ENCODE peak calls at places on chromosomes 13 and 19, in five cellular contexts. Y is cardiac fibroblast, V is foreskin fibroblast, D is tibial nerve, C is activated B cell treated with CpG ODN at 0.5 μM for 24 hours. U is an unnamed sample.

GRCh38 chr13:104171132-104171531 is 1104.9 kb upstream of the SLC10A2 start:
- DNase-seq in Y (no peak), V (no peak), D (no peak), C (no peak), U (no peak)

GRCh38 chr13:110464547-110465343 is 96.8 kb downstream of the RAB20 start:
- DNase-seq in Y (no peak), V (no peak), D (no peak), C (no peak), U (no peak)

GRCh38 chr13:110726726-110727125 is 13.2 kb downstream of the ING1 start:
- DNase-seq in Y (no peak), V (no peak), D (no peak), C (no peak), U (no peak)

GRCh38 chr19:12784394-12784870 is 6.9 kb upstream of the JUNB start:
- DNase-seq in Y (no peak), V (peak), D (no peak), C (no peak), U (peak)

GRCh38 chr13:65825039-65825438 is 1405.1 kb downstream of the PCDH9 start:
- DNase-seq in Y (no peak), V (no peak), D (no peak), C (no peak), U (no peak)

GRCh38 chr19:46081928-46082727 is 41.3 kb upstream of the IGFL4 start:
- DNase-seq in Y (peak), V (peak), D (peak), C (no peak), U (peak)

GRCh38 chr19:13299838-13300237 is 149.6 kb downstream of the IER2 start:
- DNase-seq in Y (no peak), V (no peak), D (no peak), C (no peak), U (no peak)

GRCh38 chr13:33518442-33518841 is 232.9 kb upstream of the STARD13 start:
- DNase-seq in Y (no peak), V (no peak), D (no peak), C (no peak), U (no peak)

GRCh38 chr19:15260939-15261338 is 28.7 kb upstream of the EPHX3 start:
- DNase-seq in Y (no peak), V (peak), D (no peak), C (no peak), U (no peak)

GRCh38 chr13:52892925-52893324 is 44.5 kb upstream of the PCDH8 start:
- DNase-seq in Y (no peak), V (no peak), D (no peak), C (no peak), U (no peak)

GRCh38 chr13:99662678-99663077 is 161.4 kb downstream of the TM9SF2 start:
- DNase-seq in Y (no peak), V (no peak), D (no peak), C (no peak), U (no peak)

GRCh38 chr13:36891752-36892151 is 28.3 kb downstream of the SMAD9 start:
- DNase-seq in Y (peak), V (no peak), D (no peak), C (no peak), U (no peak)

GRCh38 chr13:98103942-98104880 is 38.7 kb upstream of the FARP1 start:
- DNase-seq in Y (peak), V (peak), D (no peak), C (no peak), U (no peak)

GRCh38 chr13:106683179-106683578 is 115.2 kb upstream of the ARGLU1 start:
- DNase-seq in Y (no peak), V (no peak), D (no peak), C (no peak), U (no peak)

GRCh38 chr13:74794147-74794546 is 659.9 kb upstream of the KLF12 start:
- DNase-seq in Y (peak), V (no peak), D (no peak), C (no peak), U (no peak)

GRCh38 chr19:38917921-38918491 is 6.0 kb upstream of the CCER2 start:
- DNase-seq in Y (no peak), V (peak), D (no peak), C (no peak), U (peak)

GRCh38 chr19:15129856-15130580 is 22.8 kb downstream of the SYDE1 start:
- DNase-seq in Y (no peak), V (no peak), D (no peak), C (no peak), U (peak)

GRCh38 chr13:20566424-20566916 is 487 bp upstream of the IFT88 start:
- DNase-seq in Y (peak), V (peak), D (peak), C (no peak), U (peak)

GRCh38 chr19:28065026-28065425 is 1147.9 kb downstream of the UQCRFS1 start:
- DNase-seq in Y (peak), V (peak), D (no peak), C (no peak), U (no peak)

GRCh38 chr13:74325106-74325505 is 190.9 kb upstream of the KLF12 start:
- DNase-seq in Y (peak), V (peak), D (peak), C (no peak), U (no peak)

GRCh38 chr13:75365724-75366173 is 116.2 kb downstream of the TBC1D4 start:
- DNase-seq in Y (peak), V (peak), D (no peak), C (no peak), U (no peak)

GRCh38 chr19:17264641-17264979 is at the start of gene USHBP1:
- DNase-seq in Y (no peak), V (no peak), D (no peak), C (no peak), U (no peak)

GRCh38 chr19:50537769-50538230 is 24.1 kb upstream of the ASPDH start:
- DNase-seq in Y (peak), V (peak), D (peak), C (peak), U (peak)

GRCh38 chr13:80204642-80205041 is 136.3 kb downstream of the SPRY2 start:
- DNase-seq in Y (no peak), V (no peak), D (no peak), C (no peak), U (no peak)

GRCh38 chr13:42047561-42048322 is 706 bp upstream of the DGKH start:
- DNase-seq in Y (peak), V (peak), D (peak), C (no peak), U (peak)

GRCh38 chr19:55487884-55488687 is at the start of gene SSC5D:
- DNase-seq in Y (peak), V (peak), D (no peak), C (no peak), U (no peak)

GRCh38 chr19:2207991-2208860 is 27.9 kb downstream of the PLEKHJ1 start:
- DNase-seq in Y (peak), V (peak), D (peak), C (no peak), U (no peak)

GRCh38 chr19:39246951-39247669 is 1.5 kb downstream of the IFNL4 start:
- DNase-seq in Y (peak), V (peak), D (no peak), C (no peak), U (no peak)

GRCh38 chr19:36489920-36490415 is 607 bp upstream of the ZNF566 start:
- DNase-seq in Y (peak), V (peak), D (no peak), C (no peak), U (peak)

GRCh38 chr19:17081672-17082630 is 6.4 kb downstream of the MYO9B start:
- DNase-seq in Y (no peak), V (no peak), D (peak), C (no peak), U (no peak)

GRCh38 chr19:46487802-46488445 is 7.7 kb downstream of the PNMA8B start:
- DNase-seq in Y (peak), V (peak), D (peak), C (peak), U (peak)

GRCh38 chr13:66809496-66809895 is 420.6 kb downstream of the PCDH9 start:
- DNase-seq in Y (no peak), V (peak), D (no peak), C (no peak), U (no peak)

GRCh38 chr13:37747071-37747612 is 122.4 kb downstream of the TRPC4 start:
- DNase-seq in Y (peak), V (peak), D (no peak), C (no peak), U (peak)

GRCh38 chr13:31947105-31947504 is 84.5 kb upstream of the FRY start:
- DNase-seq in Y (no peak), V (peak), D (no peak), C (no peak), U (no peak)
- TF ChIP-seq CTCF in Y (no peak), V (peak), D (no peak), C (no peak), U (no peak)

DNA sequence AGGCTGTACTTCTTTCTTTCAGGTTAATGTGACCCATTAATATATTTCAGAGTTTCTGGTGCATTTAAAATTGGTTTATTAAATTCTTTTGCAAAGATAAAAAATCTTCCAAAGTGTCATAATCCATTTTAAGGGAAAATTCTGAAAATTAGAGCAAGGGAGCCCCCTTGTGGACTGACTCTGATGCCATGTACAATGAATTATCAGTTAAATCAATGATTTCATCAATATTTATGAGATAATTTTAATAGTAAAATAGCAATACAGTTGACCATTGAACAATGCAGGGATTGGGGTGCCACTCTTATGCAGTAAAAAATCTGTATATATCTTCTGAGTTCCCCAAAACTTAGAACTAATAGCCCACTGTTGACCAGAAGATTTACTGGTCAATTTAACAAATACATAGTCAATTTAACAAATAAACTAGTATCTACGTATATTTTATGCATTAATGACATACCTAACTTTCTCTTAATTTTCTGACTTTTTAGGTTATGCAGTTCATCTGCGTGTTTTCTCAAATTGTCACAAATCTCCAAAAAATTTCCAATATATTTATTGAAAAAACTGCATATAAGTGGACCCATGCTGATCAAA is 479.1 kb upstream of the MIR17HG start:
- DNase-seq in Y (peak), V (peak), D (peak), C (no peak), U (peak)
- TF ChIP-seq CTCF in Y (peak), V (peak), D (peak), C (no peak), U (peak)

DNA sequence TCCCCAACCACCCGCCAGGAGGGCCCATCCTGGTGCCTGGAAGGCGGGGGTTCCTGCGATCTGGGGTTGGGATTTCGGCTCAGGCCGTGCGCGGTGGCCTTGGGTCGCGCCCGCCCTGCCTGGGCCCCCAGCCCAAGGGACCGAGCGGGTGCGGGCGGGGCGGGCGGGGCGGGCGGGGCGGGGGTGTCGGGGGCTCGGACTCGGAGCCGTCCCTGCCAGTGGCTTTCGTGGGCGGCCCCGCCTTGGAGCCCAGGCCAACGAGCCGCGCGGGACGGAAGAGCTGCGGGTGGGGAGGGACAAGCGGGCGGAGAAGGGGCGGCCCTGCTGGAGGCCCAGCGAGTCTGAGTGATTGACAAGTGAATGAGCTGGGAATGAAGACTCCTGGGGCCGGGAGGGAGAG is 24.6 kb upstream of the ZNF729 start:
- DNase-seq in Y (no peak), V (no peak), D (no peak), C (no peak), U (no peak)
- TF ChIP-seq CTCF in Y (no peak), V (no peak), D (no peak), C (no peak), U (no peak)

GRCh38 chr13:47862841-47863240 is 138.2 kb downstream of the SUCLA2 start:
- DNase-seq in Y (no peak), V (no peak), D (no peak), C (no peak), U (no peak)

GRCh38 chr13:47853236-47853635 is 147.8 kb downstream of the SUCLA2 start:
- DNase-seq in Y (peak), V (peak), D (no peak), C (no peak), U (no peak)

GRCh38 chr13:47858678-47859050 is 142.4 kb downstream of the SUCLA2 start:
- DNase-seq in Y (peak), V (peak), D (no peak), C (no peak), U (no peak)

GRCh38 chr13:47858042-47858677 is 142.9 kb downstream of the SUCLA2 start:
- DNase-seq in Y (peak), V (peak), D (no peak), C (no peak), U (no peak)

DNA sequence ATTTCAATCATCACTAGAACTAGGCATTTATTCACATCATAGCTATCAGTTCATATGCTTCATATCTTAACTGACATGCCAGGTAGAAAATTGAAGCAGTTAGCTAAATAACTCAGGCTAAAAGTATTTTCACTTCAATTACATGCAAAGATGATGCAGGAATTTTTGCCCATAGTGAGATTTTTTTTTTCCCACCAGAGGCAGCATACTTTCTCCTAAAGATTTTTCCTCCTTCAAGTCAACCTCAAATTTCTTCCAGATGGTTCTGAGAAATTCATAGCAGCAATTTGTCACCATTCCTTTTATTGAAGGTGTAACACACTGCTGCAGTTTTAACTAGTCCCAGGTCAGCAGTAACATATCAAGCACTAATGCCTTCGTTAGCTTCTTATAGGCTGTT is 141.9 kb downstream of the SUCLA2 start:
- DNase-seq in Y (peak), V (peak), D (no peak), C (no peak), U (no peak)
- TF ChIP-seq CTCF in Y (no peak), V (no peak), D (no peak), C (no peak), U (no peak)

DNA sequence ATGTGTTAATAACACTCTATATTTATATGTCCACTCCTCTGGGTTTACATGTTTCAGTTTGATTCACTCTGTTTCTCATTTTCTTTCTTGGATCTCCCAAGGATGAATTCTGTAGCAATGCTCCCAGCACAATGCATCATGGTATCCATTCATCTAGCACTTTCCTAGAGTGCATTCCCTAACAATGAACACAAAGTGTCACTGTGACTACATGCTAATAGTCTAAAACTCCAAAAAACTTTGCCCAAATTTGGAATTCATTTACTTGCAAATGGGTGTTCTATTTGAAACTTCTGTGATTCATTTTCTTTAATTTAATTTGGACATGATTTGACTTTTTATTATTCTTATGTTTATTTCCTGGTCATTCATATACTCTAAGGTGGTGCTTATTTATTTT is 286.3 kb downstream of the POU4F1 start:
- DNase-seq in Y (peak), V (no peak), D (no peak), C (no peak), U (no peak)
- TF ChIP-seq CTCF in Y (peak), V (no peak), D (peak), C (no peak), U (no peak)

GRCh38 chr19:4140237-4140711 is 13.2 kb upstream of the CREB3L3 start:
- DNase-seq in Y (peak), V (peak), D (no peak), C (peak), U (peak)
- TF ChIP-seq CTCF in Y (peak), V (peak), D (peak), C (no peak), U (no peak)

GRCh38 chr19:4867534-4868285 is at the start of gene PLIN3:
- DNase-seq in Y (peak), V (peak), D (peak), C (peak), U (peak)
- TF ChIP-seq CTCF in Y (no peak), V (no peak), D (no peak), C (no peak), U (no peak)

GRCh38 chr19:41920878-41921277 is 7.4 kb downstream of the ERFL start:
- DNase-seq in Y (no peak), V (no peak), D (no peak), C (no peak), U (no peak)
- TF ChIP-seq CTCF in Y (no peak), V (no peak), D (no peak), C (no peak), U (no peak)

GRCh38 chr13:29266261-29266660 is 329.2 kb downstream of the SLC7A1 start:
- DNase-seq in Y (no peak), V (no peak), D (no peak), C (no peak), U (no peak)
- TF ChIP-seq CTCF in Y (no peak), V (no peak), D (no peak), C (no peak), U (no peak)